ENCODE peak calls at places on chromosome 22, in ten cellular contexts. One of them, this sample, is unnamed.

GRCh38 chr22:20155330-20156041 is 4.6 kb upstream of the CCDC188 start:
- DNase-seq in CD8-positive, alpha-beta memory T cell: no peak
- DNase-seq in uterus: peak; percentile 32
- DNase-seq in tibial artery: no peak
- DNase-seq in cardiac muscle cell: no peak
- DNase-seq in MM.1S: peak; percentile 28
- DNase-seq in left lung: peak; percentile 46
- DNase-seq in tibial nerve: no peak
- DNase-seq in pancreas: no peak
- DNase-seq in neural progenitor cell: peak; percentile 31
- DNase-seq in this sample: no peak

GRCh38 chr22:45959719-45960476 is 17.1 kb downstream of the WNT7B start:
- DNase-seq in CD8-positive, alpha-beta memory T cell: no peak
- DNase-seq in uterus: no peak
- DNase-seq in tibial artery: no peak
- DNase-seq in cardiac muscle cell: no peak
- DNase-seq in MM.1S: no peak
- DNase-seq in left lung: no peak
- DNase-seq in tibial nerve: no peak
- DNase-seq in pancreas: no peak
- DNase-seq in neural progenitor cell: no peak
- DNase-seq in this sample: no peak

GRCh38 chr22:20918663-20919220 is 1.5 kb downstream of the CRKL start:
- DNase-seq in CD8-positive, alpha-beta memory T cell: no peak
- DNase-seq in uterus: no peak
- DNase-seq in tibial artery: no peak
- DNase-seq in cardiac muscle cell: peak; percentile 23
- DNase-seq in MM.1S: no peak
- DNase-seq in left lung: no peak
- DNase-seq in tibial nerve: no peak
- DNase-seq in pancreas: no peak
- DNase-seq in neural progenitor cell: peak; percentile 14
- DNase-seq in this sample: no peak

GRCh38 chr22:25114369-25115362 is 85.0 kb upstream of the CRYBB3 start:
- DNase-seq in CD8-positive, alpha-beta memory T cell: no peak
- DNase-seq in uterus: no peak
- DNase-seq in tibial artery: no peak
- DNase-seq in cardiac muscle cell: no peak
- DNase-seq in MM.1S: no peak
- DNase-seq in left lung: no peak
- DNase-seq in tibial nerve: no peak
- DNase-seq in pancreas: no peak
- DNase-seq in neural progenitor cell: peak; percentile 41
- DNase-seq in this sample: no peak

GRCh38 chr22:49218142-49218541 is 609.5 kb downstream of the BRD1 start:
- DNase-seq in CD8-positive, alpha-beta memory T cell: no peak
- DNase-seq in uterus: no peak
- DNase-seq in tibial artery: no peak
- DNase-seq in cardiac muscle cell: no peak
- DNase-seq in MM.1S: no peak
- DNase-seq in left lung: peak; percentile 6
- DNase-seq in tibial nerve: no peak
- DNase-seq in pancreas: peak; percentile 7
- DNase-seq in neural progenitor cell: no peak
- DNase-seq in this sample: no peak

GRCh38 chr22:41334215-41334614 is 32.9 kb downstream of the ZC3H7B start:
- DNase-seq in CD8-positive, alpha-beta memory T cell: no peak
- DNase-seq in uterus: no peak
- DNase-seq in tibial artery: no peak
- DNase-seq in cardiac muscle cell: no peak
- DNase-seq in MM.1S: no peak
- DNase-seq in left lung: no peak
- DNase-seq in tibial nerve: no peak
- DNase-seq in pancreas: no peak
- DNase-seq in neural progenitor cell: no peak
- DNase-seq in this sample: no peak

GRCh38 chr22:20019661-20020532 is 1.0 kb upstream of the TANGO2 start:
- DNase-seq in CD8-positive, alpha-beta memory T cell: no peak
- DNase-seq in uterus: no peak
- DNase-seq in tibial artery: no peak
- DNase-seq in cardiac muscle cell: no peak
- DNase-seq in MM.1S: no peak
- DNase-seq in left lung: no peak
- DNase-seq in tibial nerve: no peak
- DNase-seq in pancreas: no peak
- DNase-seq in neural progenitor cell: no peak
- DNase-seq in this sample: no peak

GRCh38 chr22:49488943-49489342 is 338.7 kb downstream of the BRD1 start:
- DNase-seq in CD8-positive, alpha-beta memory T cell: no peak
- DNase-seq in uterus: no peak
- DNase-seq in tibial artery: no peak
- DNase-seq in cardiac muscle cell: no peak
- DNase-seq in MM.1S: no peak
- DNase-seq in left lung: no peak
- DNase-seq in tibial nerve: no peak
- DNase-seq in pancreas: no peak
- DNase-seq in neural progenitor cell: no peak
- DNase-seq in this sample: no peak

GRCh38 chr22:19760652-19761002 is at the start of gene TBX1:
- DNase-seq in CD8-positive, alpha-beta memory T cell: no peak
- DNase-seq in uterus: no peak
- DNase-seq in tibial artery: no peak
- DNase-seq in cardiac muscle cell: no peak
- DNase-seq in MM.1S: no peak
- DNase-seq in left lung: no peak
- DNase-seq in tibial nerve: no peak
- DNase-seq in pancreas: no peak
- DNase-seq in neural progenitor cell: no peak
- DNase-seq in this sample: no peak

GRCh38 chr22:50500452-50500851 is 7.0 kb downstream of the LMF2 start:
- DNase-seq in CD8-positive, alpha-beta memory T cell: no peak
- DNase-seq in uterus: no peak
- DNase-seq in tibial artery: no peak
- DNase-seq in cardiac muscle cell: no peak
- DNase-seq in MM.1S: no peak
- DNase-seq in left lung: no peak
- DNase-seq in tibial nerve: no peak
- DNase-seq in pancreas: no peak
- DNase-seq in neural progenitor cell: no peak
- DNase-seq in this sample: no peak

GRCh38 chr22:46358766-46359165 is 23.3 kb downstream of the TRMU start:
- DNase-seq in CD8-positive, alpha-beta memory T cell: no peak
- DNase-seq in uterus: no peak
- DNase-seq in tibial artery: no peak
- DNase-seq in cardiac muscle cell: no peak
- DNase-seq in MM.1S: no peak
- DNase-seq in left lung: no peak
- DNase-seq in tibial nerve: no peak
- DNase-seq in pancreas: no peak
- DNase-seq in neural progenitor cell: no peak
- DNase-seq in this sample: no peak

GRCh38 chr22:39900306-39901227 is at the start of gene GRAP2:
- DNase-seq in CD8-positive, alpha-beta memory T cell: peak; percentile 87
- DNase-seq in uterus: no peak
- DNase-seq in tibial artery: no peak
- DNase-seq in cardiac muscle cell: no peak
- DNase-seq in MM.1S: peak; percentile 84
- DNase-seq in left lung: no peak
- DNase-seq in tibial nerve: no peak
- DNase-seq in pancreas: no peak
- DNase-seq in neural progenitor cell: no peak
- DNase-seq in this sample: no peak
- H3K4me3 ChIP-seq in CD8-positive, alpha-beta memory T cell: peak within 1 kb of the TSS; percentile 71
- H3K4me3 ChIP-seq in uterus: no peak within 1 kb of the TSS
- H3K4me3 ChIP-seq in tibial artery: no peak within 1 kb of the TSS
- H3K4me3 ChIP-seq in cardiac muscle cell: no peak within 1 kb of the TSS
- H3K4me3 ChIP-seq in MM.1S: no peak within 1 kb of the TSS
- H3K4me3 ChIP-seq in left lung: no peak within 1 kb of the TSS
- H3K4me3 ChIP-seq in tibial nerve: no peak within 1 kb of the TSS
- H3K4me3 ChIP-seq in pancreas: no peak within 1 kb of the TSS
- H3K4me3 ChIP-seq in neural progenitor cell: no peak within 1 kb of the TSS
- H3K4me3 ChIP-seq in this sample: no peak within 1 kb of the TSS

DNA sequence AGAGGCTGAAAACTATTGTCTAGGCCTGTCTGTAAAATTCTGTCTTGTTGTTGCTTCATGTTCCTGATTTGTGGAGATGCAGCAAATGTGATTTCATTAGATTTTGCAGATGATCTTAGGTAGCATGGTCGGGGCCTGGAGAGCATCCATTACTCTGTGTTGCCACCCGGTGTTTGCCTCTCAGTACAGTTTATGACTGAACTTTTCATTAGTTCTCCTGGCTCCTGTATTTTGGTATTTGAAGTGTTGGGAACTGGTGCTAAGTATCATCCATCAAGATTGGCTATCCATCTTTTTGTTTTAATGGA is 7.7 kb downstream of the YWHAH start:
- DNase-seq in CD8-positive, alpha-beta memory T cell: no peak
- DNase-seq in uterus: no peak
- DNase-seq in tibial artery: no peak
- DNase-seq in cardiac muscle cell: no peak
- DNase-seq in MM.1S: no peak
- DNase-seq in left lung: no peak
- DNase-seq in tibial nerve: no peak
- DNase-seq in pancreas: no peak
- DNase-seq in neural progenitor cell: no peak
- DNase-seq in this sample: no peak
- H3K36me3 ChIP-seq in CD8-positive, alpha-beta memory T cell: peaks cover 9% of the 10 kb centered on the region
- H3K36me3 ChIP-seq in uterus: no peaks in the 10 kb centered on the region
- H3K36me3 ChIP-seq in tibial artery: peaks cover 12% of the 10 kb centered on the region
- H3K36me3 ChIP-seq in cardiac muscle cell: peaks cover 9% of the 10 kb centered on the region
- H3K36me3 ChIP-seq in MM.1S: peaks cover 11% of the 10 kb centered on the region
- H3K36me3 ChIP-seq in left lung: no peaks in the 10 kb centered on the region
- H3K36me3 ChIP-seq in tibial nerve: no peaks in the 10 kb centered on the region
- H3K36me3 ChIP-seq in pancreas: peaks cover 11% of the 10 kb centered on the region
- H3K36me3 ChIP-seq in neural progenitor cell: peaks cover 3% of the 10 kb centered on the region
- H3K36me3 ChIP-seq in this sample: peaks cover 7% of the 10 kb centered on the region

GRCh38 chr22:23107487-23108323 is 34.1 kb downstream of the RSPH14 start:
- DNase-seq in CD8-positive, alpha-beta memory T cell: no peak
- DNase-seq in uterus: no peak
- DNase-seq in tibial artery: no peak
- DNase-seq in cardiac muscle cell: no peak
- DNase-seq in MM.1S: no peak
- DNase-seq in left lung: no peak
- DNase-seq in tibial nerve: no peak
- DNase-seq in pancreas: no peak
- DNase-seq in neural progenitor cell: no peak
- DNase-seq in this sample: no peak

GRCh38 chr22:23108324-23109078 is 33.3 kb downstream of the RSPH14 start:
- DNase-seq in CD8-positive, alpha-beta memory T cell: no peak
- DNase-seq in uterus: no peak
- DNase-seq in tibial artery: no peak
- DNase-seq in cardiac muscle cell: no peak
- DNase-seq in MM.1S: no peak
- DNase-seq in left lung: no peak
- DNase-seq in tibial nerve: no peak
- DNase-seq in pancreas: no peak
- DNase-seq in neural progenitor cell: no peak
- DNase-seq in this sample: no peak

GRCh38 chr22:23105919-23106853 is 35.6 kb downstream of the RSPH14 start:
- DNase-seq in CD8-positive, alpha-beta memory T cell: no peak
- DNase-seq in uterus: no peak
- DNase-seq in tibial artery: no peak
- DNase-seq in cardiac muscle cell: no peak
- DNase-seq in MM.1S: no peak
- DNase-seq in left lung: no peak
- DNase-seq in tibial nerve: no peak
- DNase-seq in pancreas: no peak
- DNase-seq in neural progenitor cell: no peak
- DNase-seq in this sample: no peak

GRCh38 chr22:23105304-23105703 is 35.0 kb downstream of the GNAZ start:
- DNase-seq in CD8-positive, alpha-beta memory T cell: no peak
- DNase-seq in uterus: no peak
- DNase-seq in tibial artery: no peak
- DNase-seq in cardiac muscle cell: no peak
- DNase-seq in MM.1S: no peak
- DNase-seq in left lung: no peak
- DNase-seq in tibial nerve: no peak
- DNase-seq in pancreas: no peak
- DNase-seq in neural progenitor cell: no peak
- DNase-seq in this sample: no peak

DNA sequence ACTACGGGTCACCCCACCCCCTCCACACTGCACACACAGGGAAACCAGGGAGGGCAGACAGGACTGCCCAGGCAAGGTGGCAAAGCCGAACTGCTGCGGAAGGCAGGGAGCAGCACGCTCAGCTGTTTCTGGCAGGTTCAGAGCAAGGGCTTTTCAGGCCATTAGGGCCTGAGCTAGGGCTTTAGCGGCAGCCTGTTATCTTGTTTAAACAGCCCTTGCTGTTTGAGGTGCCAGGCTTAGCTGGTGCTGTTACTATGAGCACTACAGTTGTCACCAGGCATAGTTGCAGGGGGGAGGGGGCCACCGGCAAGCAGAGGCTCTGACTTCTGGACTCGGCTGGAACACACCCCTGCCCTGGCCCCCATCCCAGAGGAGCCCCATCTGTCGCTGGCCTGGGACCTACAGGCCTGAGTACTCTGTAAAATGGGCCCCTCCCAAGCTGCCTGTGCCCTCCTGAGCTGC is 34.9 kb downstream of the RSPH14 start:
- DNase-seq in CD8-positive, alpha-beta memory T cell: no peak
- DNase-seq in uterus: no peak
- DNase-seq in tibial artery: no peak
- DNase-seq in cardiac muscle cell: no peak
- DNase-seq in MM.1S: no peak
- DNase-seq in left lung: no peak
- DNase-seq in tibial nerve: no peak
- DNase-seq in pancreas: no peak
- DNase-seq in neural progenitor cell: no peak
- DNase-seq in this sample: no peak
- H3K27ac ChIP-seq in CD8-positive, alpha-beta memory T cell: no peak overlapping the region
- H3K27ac ChIP-seq in uterus: no peak overlapping the region
- H3K27ac ChIP-seq in tibial artery: no peak overlapping the region
- H3K27ac ChIP-seq in cardiac muscle cell: no peak overlapping the region
- H3K27ac ChIP-seq in MM.1S: no peak overlapping the region
- H3K27ac ChIP-seq in left lung: no peak overlapping the region
- H3K27ac ChIP-seq in tibial nerve: no peak overlapping the region
- H3K27ac ChIP-seq in pancreas: no peak overlapping the region
- H3K27ac ChIP-seq in neural progenitor cell: no peak overlapping the region
- H3K27ac ChIP-seq in this sample: no peak overlapping the region

DNA sequence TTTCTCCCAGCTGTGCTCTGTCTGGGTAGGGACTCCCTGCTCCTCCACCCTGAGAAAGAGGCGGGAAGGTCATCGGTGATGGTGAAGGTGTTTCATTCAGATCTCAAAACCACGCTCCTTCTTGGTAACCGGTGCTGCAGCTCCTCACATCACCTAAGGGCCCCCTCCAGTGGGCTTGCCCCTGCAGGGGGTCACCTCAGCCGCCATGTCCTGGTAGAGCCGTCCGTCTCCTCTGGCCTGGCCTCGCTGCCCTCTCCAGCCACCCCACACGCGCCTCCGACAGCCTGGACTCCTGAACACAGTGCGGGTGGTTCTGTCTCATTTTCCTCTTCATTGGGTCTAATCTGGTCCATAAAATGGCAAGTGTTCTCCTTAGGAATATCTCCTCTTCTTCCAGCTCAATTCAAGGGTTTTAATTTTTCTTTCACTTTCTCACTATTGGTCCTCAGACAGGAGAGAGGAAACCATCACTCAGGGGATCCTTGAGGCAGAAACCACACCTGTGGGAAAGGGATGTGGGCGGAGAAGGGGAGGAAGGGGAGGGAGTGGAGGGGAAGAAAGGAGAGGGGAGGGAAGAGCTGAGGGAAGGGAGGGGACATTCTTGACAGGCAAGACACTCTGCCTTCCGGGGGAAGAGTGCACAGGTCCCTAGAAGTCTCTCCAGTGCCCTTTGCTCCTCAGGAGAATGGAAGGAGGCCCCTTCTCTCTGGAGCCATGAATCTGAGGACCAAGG is 1338.4 kb downstream of the TBC1D22A start:
- DNase-seq in CD8-positive, alpha-beta memory T cell: no peak
- DNase-seq in uterus: no peak
- DNase-seq in tibial artery: no peak
- DNase-seq in cardiac muscle cell: no peak
- DNase-seq in MM.1S: no peak
- DNase-seq in left lung: no peak
- DNase-seq in tibial nerve: no peak
- DNase-seq in pancreas: no peak
- DNase-seq in neural progenitor cell: no peak
- DNase-seq in this sample: no peak
- H3K4me3 ChIP-seq in CD8-positive, alpha-beta memory T cell: no peak overlapping the region
- H3K4me3 ChIP-seq in uterus: no peak overlapping the region
- H3K4me3 ChIP-seq in tibial artery: no peak overlapping the region
- H3K4me3 ChIP-seq in cardiac muscle cell: no peak overlapping the region
- H3K4me3 ChIP-seq in MM.1S: no peak overlapping the region
- H3K4me3 ChIP-seq in left lung: no peak overlapping the region
- H3K4me3 ChIP-seq in tibial nerve: no peak overlapping the region
- H3K4me3 ChIP-seq in pancreas: no peak overlapping the region
- H3K4me3 ChIP-seq in neural progenitor cell: no peak overlapping the region
- H3K4me3 ChIP-seq in this sample: no peak overlapping the region